ENCODE peak calls at places on chromosomes 5 and 9, in five cellular contexts. M is GM12878, J is HepG2, N is H1, B is K562. X is an unnamed sample.
A peak's percentile ranks its signal among the peaks of the same experiment; 100 is the strongest.

GRCh38 chr5:102554728-102555127 is 55.9 kb upstream of the SLCO6A1 start:
- DNase-seq in J (peak; percentile 12), B (no peak), M (no peak), N (no peak), X (no peak)

GRCh38 chr9:92632641-92633040 is 37.3 kb downstream of the IPPK start:
- DNase-seq in B (no peak), J (no peak), M (no peak), N (no peak), X (no peak)

GRCh38 chr9:16103613-16104012 is 550.8 kb downstream of the CCDC171 start:
- DNase-seq in B (no peak), N (no peak), M (no peak), J (no peak), X (no peak)

GRCh38 chr9:108130896-108131295 is 641.3 kb upstream of the KLF4 start:
- DNase-seq in M (no peak), B (no peak), N (no peak), J (no peak), X (no peak)

GRCh38 chr5:91311697-91312501 is 71.2 kb downstream of the ARRDC3 start:
- DNase-seq in M (peak; percentile 71), J (peak; percentile 31), N (no peak), B (no peak), X (no peak)

GRCh38 chr5:14757853-14758252 is 93.3 kb downstream of the OTULIN start:
- DNase-seq in M (no peak), J (no peak), B (no peak), N (no peak), X (no peak)

GRCh38 chr9:120265791-120266190 is 314.2 kb downstream of the CDK5RAP2 start:
- DNase-seq in N (no peak), J (no peak), M (no peak), B (no peak), X (no peak)

GRCh38 chr9:88303785-88304495 is 84.3 kb upstream of the SPIN1 start:
- DNase-seq in B (no peak), J (no peak), N (no peak), M (peak; percentile 23), X (no peak)

GRCh38 chr5:2917093-2917492 is 165.6 kb upstream of the IRX2 start:
- DNase-seq in N (peak; percentile 31), M (no peak), B (no peak), J (no peak), X (no peak)

GRCh38 chr9:77807295-77807694 is 159.2 kb upstream of the GNA14 start:
- DNase-seq in N (no peak), B (no peak), J (peak; percentile 84), M (no peak), X (no peak)

GRCh38 chr9:4277531-4277991 is 22.3 kb downstream of the GLIS3 start:
- DNase-seq in B (no peak), J (no peak), M (no peak), N (no peak), X (no peak)

GRCh38 chr9:89919171-89919681 is 314.4 kb downstream of the GADD45G start:
- DNase-seq in N (peak; percentile 86), M (peak; percentile 12), B (no peak), J (peak; percentile 6), X (peak; percentile 67)

GRCh38 chr9:119412399-119412798 is 43.2 kb upstream of the BRINP1 start:
- DNase-seq in J (no peak), N (no peak), B (no peak), M (no peak), X (peak; percentile 18)

GRCh38 chr5:88729476-88730182 is 153.4 kb downstream of the MEF2C start:
- DNase-seq in J (peak; percentile 61), M (peak; percentile 73), B (peak; percentile 56), N (peak; percentile 67), X (peak; percentile 65)

GRCh38 chr5:144150996-144151395 is 19.5 kb downstream of the YIPF5 start:
- DNase-seq in B (no peak), J (no peak), M (no peak), N (no peak), X (no peak)

GRCh38 chr5:82356808-82357671 is 78.9 kb upstream of the RPS23 start:
- DNase-seq in B (peak; percentile 75), J (peak; percentile 93), M (peak; percentile 40), N (no peak), X (no peak)

GRCh38 chr9:124191691-124192208 is 66.0 kb upstream of the NEK6 start:
- DNase-seq in B (no peak), J (no peak), M (no peak), N (peak; percentile 29), X (no peak)

GRCh38 chr5:168047043-168047668 is 244.3 kb upstream of the WWC1 start:
- DNase-seq in J (peak; percentile 43), B (no peak), M (peak; percentile 3), N (peak; percentile 78), X (peak; percentile 72)

GRCh38 chr5:155264809-155265208 is 251.3 kb downstream of the KIF4B start:
- DNase-seq in B (no peak), N (no peak), J (no peak), M (no peak), X (no peak)

GRCh38 chr5:167485395-167485794 is 806.0 kb upstream of the WWC1 start:
- DNase-seq in N (no peak), J (no peak), B (no peak), M (no peak), X (no peak)

GRCh38 chr9:130946778-130947617 is 8.0 kb upstream of the FIBCD1 start:
- DNase-seq in M (no peak), N (no peak), B (peak; percentile 61), J (no peak), X (no peak)

GRCh38 chr5:127950707-127951356 is 132.7 kb upstream of the SLC12A2 start:
- DNase-seq in N (no peak), M (no peak), B (no peak), J (no peak), X (no peak)

GRCh38 chr9:10048994-10049393 is 563.8 kb downstream of the PTPRD start:
- DNase-seq in N (no peak), J (no peak), M (no peak), B (no peak), X (no peak)

GRCh38 chr5:137834498-137834897 is 33.2 kb upstream of the MYOT start:
- DNase-seq in N (no peak), M (no peak), B (no peak), J (no peak), X (no peak)

GRCh38 chr9:124733964-124734740 is 37.0 kb downstream of the NR6A1 start:
- DNase-seq in N (no peak), M (no peak), B (no peak), J (peak; percentile 94), X (no peak)

GRCh38 chr9:24793711-24794110 is 248.0 kb upstream of the IZUMO3 start:
- DNase-seq in B (no peak), M (no peak), J (no peak), N (no peak), X (no peak)

DNA sequence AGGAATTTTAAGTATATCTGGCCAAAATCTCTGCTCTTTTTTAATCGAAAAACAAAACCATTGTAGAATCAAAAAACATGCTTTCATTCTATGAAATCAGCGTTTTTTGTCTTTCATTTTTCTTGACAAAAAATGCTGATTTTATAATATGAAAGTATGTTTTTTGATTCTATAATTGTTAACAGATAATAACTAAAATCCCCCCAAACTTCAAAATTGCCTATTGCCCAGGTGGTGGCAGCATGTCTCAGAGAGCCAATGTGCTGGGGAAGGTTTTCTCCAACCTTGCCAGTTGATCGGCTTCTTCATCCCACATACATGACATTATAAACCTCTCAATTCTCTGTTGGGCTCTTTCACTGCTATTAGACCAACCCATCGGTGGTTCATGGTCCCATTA is 5.1 kb upstream of the SMIM15 start:
- DNase-seq in B (no peak), M (no peak), N (no peak), J (no peak), X (no peak)
- TF ChIP-seq CREB1 in B (no peak), M (no peak), N (no peak), J (no peak), X (no peak)

GRCh38 chr5:125317546-125317995 is 571.1 kb upstream of the ZNF608 start:
- DNase-seq in J (no peak), B (no peak), N (no peak), M (no peak), X (no peak)

GRCh38 chr5:125323613-125324012 is 577.2 kb upstream of the ZNF608 start:
- DNase-seq in J (no peak), N (no peak), B (no peak), M (no peak), X (no peak)

GRCh38 chr5:125326114-125326513 is 579.7 kb upstream of the ZNF608 start:
- DNase-seq in N (no peak), B (no peak), M (no peak), J (no peak), X (no peak)

GRCh38 chr5:125325488-125325887 is 579.0 kb upstream of the ZNF608 start:
- DNase-seq in B (no peak), J (no peak), N (no peak), M (no peak), X (no peak)

GRCh38 chr5:125321654-125322053 is 575.2 kb upstream of the ZNF608 start:
- DNase-seq in J (no peak), M (no peak), N (no peak), B (no peak), X (no peak)
- TF ChIP-seq MAX in J (no peak), M (no peak), N (no peak), B (no peak), X (no peak)

DNA sequence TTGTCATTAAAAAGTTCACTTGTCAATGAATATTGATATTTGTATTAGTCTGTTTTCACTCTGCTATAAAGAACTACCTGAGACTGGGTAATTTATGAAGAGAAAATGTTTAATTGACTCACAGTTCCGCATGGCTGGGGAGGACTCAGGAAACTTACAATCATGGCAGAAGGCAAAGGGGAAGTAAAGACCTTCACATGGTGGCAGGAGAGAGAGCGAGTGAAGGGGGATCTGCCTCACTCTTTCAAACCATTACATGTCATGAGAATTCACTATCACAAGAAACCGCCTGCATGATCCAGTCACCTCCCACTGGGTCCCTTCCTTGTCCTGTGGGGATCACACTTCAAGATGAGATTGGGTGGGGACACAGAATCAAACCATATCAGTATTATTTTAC is 27.5 kb downstream of the SRD5A1 start:
- DNase-seq in M (no peak), N (no peak), J (no peak), B (no peak), X (no peak)
- TF ChIP-seq CREB1 in M (no peak), N (no peak), J (no peak), B (no peak), X (no peak)

GRCh38 chr5:97538916-97539315 is 355.9 kb upstream of the RIOK2 start:
- DNase-seq in J (no peak), B (no peak), N (no peak), M (no peak), X (no peak)

GRCh38 chr5:97536683-97537082 is 353.6 kb upstream of the RIOK2 start:
- DNase-seq in B (no peak), N (no peak), M (no peak), J (no peak), X (no peak)

GRCh38 chr5:97531549-97531948 is 348.5 kb upstream of the RIOK2 start:
- DNase-seq in M (no peak), N (no peak), J (no peak), B (no peak), X (no peak)

GRCh38 chr5:97529354-97529753 is 346.3 kb upstream of the RIOK2 start:
- DNase-seq in N (no peak), B (no peak), J (no peak), M (no peak), X (no peak)

DNA sequence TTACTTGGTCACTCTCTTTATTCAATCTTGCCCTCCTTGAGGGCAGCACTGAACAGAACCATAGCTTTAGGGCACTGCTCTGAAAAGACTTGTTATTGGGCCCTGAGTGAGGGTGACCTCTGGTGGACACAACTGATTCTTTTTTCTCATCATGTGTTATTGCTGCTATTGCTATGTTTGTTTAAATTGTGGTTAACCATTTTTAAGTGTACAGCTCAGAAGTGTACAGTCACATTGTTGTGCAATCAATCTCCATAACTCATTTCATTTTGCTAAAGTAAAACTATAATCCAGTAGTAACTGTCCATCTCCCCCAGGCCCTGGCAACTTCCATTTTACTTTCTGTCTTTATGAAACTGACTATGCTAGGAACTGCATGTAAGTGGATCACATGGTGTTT is 351.1 kb upstream of the RIOK2 start:
- DNase-seq in M (no peak), B (peak; percentile 8), J (peak; percentile 42), N (no peak), X (no peak)
- TF ChIP-seq MAX in M (no peak), B (no peak), J (no peak), N (no peak), X (no peak)

X was measured in WTC11.